ENCODE peak calls at places on chromosome 15, in six cellular contexts. V is AG04449; O is A172; C is stimulated activated CD8-positive, alpha-beta memory T cell treated with anti-CD3 and anti-CD28 coated beads, Interleukin-7, amount 100 ng/mL, for 1 hour; S is GM10248; A is body of pancreas. Z is an unnamed sample.
A peak's percentile ranks its signal among the peaks of the same experiment; 100 is the strongest.

GRCh38 chr15:94135748-94136147 is 95.6 kb upstream of the MCTP2 start:
- DNase-seq in V (no peak), C (no peak), S (no peak), A (no peak), O (peak; percentile 2), Z (no peak)

GRCh38 chr15:74134387-74135027 is 4.1 kb downstream of the ISLR2 start:
- DNase-seq in C (no peak), A (peak; percentile 62), S (no peak), O (no peak), V (no peak), Z (no peak)

GRCh38 chr15:62941719-62942118 is 100.8 kb upstream of the TPM1 start:
- DNase-seq in C (no peak), O (peak; percentile 19), V (no peak), A (no peak), S (no peak), Z (no peak)

GRCh38 chr15:68564173-68564572 is 14.6 kb upstream of the CORO2B start:
- DNase-seq in C (no peak), S (no peak), A (no peak), V (no peak), O (no peak), Z (no peak)

GRCh38 chr15:37133619-37134018 is 33.3 kb upstream of the MEIS2 start:
- DNase-seq in C (no peak), O (peak; percentile 17), V (no peak), A (no peak), S (no peak), Z (no peak)

GRCh38 chr15:51189579-51190397 is 95.1 kb upstream of the TNFAIP8L3 start:
- DNase-seq in O (no peak), S (no peak), A (no peak), C (no peak), V (no peak), Z (no peak)

GRCh38 chr15:61828008-61828407 is 232.2 kb downstream of the VPS13C start:
- DNase-seq in C (no peak), S (no peak), O (no peak), A (no peak), V (no peak), Z (no peak)

GRCh38 chr15:62739082-62739481 is 303.5 kb upstream of the TPM1 start:
- DNase-seq in C (no peak), S (no peak), V (no peak), A (no peak), O (peak; percentile 88), Z (no peak)

GRCh38 chr15:65979316-65979715 is 110.0 kb downstream of the RAB11A start:
- DNase-seq in S (peak; percentile 41), V (no peak), O (no peak), A (no peak), C (no peak), Z (no peak)

GRCh38 chr15:72227192-72227586 is 3.8 kb downstream of the PKM start:
- DNase-seq in S (no peak), O (peak; percentile 86), A (no peak), V (no peak), C (no peak), Z (no peak)

GRCh38 chr15:66328721-66329220 is 27.7 kb downstream of the TIPIN start:
- DNase-seq in C (no peak), O (no peak), V (no peak), A (no peak), S (no peak), Z (no peak)

GRCh38 chr15:78321786-78322185 is 18.4 kb upstream of the CRABP1 start:
- DNase-seq in C (no peak), V (no peak), A (no peak), S (no peak), O (no peak), Z (no peak)

GRCh38 chr15:79505956-79506355 is 73.8 kb downstream of the MINAR1 start:
- DNase-seq in V (no peak), O (no peak), A (no peak), C (no peak), S (no peak), Z (no peak)

GRCh38 chr15:52805351-52806283 is 15.5 kb upstream of the ONECUT1 start:
- DNase-seq in O (no peak), A (peak; percentile 43), C (no peak), V (no peak), S (no peak), Z (no peak)

GRCh38 chr15:63043391-63044076 is 987 bp downstream of the TPM1 start:
- DNase-seq in V (no peak), A (no peak), S (no peak), C (no peak), O (no peak), Z (no peak)

GRCh38 chr15:73319460-73320245 is 49.1 kb downstream of the HCN4 start:
- DNase-seq in A (no peak), S (no peak), C (no peak), V (no peak), O (no peak), Z (no peak)

GRCh38 chr15:68256675-68257450 is 20.7 kb upstream of the FEM1B start:
- DNase-seq in O (no peak), C (no peak), V (no peak), S (no peak), A (peak; percentile 90), Z (peak; percentile 79)

GRCh38 chr15:64519897-64520296 is 59.5 kb downstream of the ZNF609 start:
- DNase-seq in O (no peak), S (no peak), A (no peak), C (no peak), V (no peak), Z (no peak)

GRCh38 chr15:67897646-67898045 is 57.8 kb upstream of the RNU6-1 start:
- DNase-seq in C (no peak), V (no peak), O (no peak), S (no peak), A (no peak), Z (no peak)

GRCh38 chr15:63892794-63893441 is 59.2 kb upstream of the HERC1 start:
- DNase-seq in O (no peak), C (peak; percentile 49), A (peak; percentile 52), S (no peak), V (no peak), Z (no peak)

GRCh38 chr15:68652141-68652540 is 73.3 kb downstream of the CORO2B start:
- DNase-seq in V (no peak), S (no peak), A (peak; percentile 35), C (no peak), O (peak; percentile 57), Z (peak; percentile 84)

GRCh38 chr15:48096813-48097212 is 24.0 kb upstream of the SLC24A5 start:
- DNase-seq in V (peak; percentile 69), O (peak; percentile 62), A (no peak), C (no peak), S (no peak), Z (no peak)

GRCh38 chr15:33526532-33526931 is 215.8 kb downstream of the RYR3 start:
- DNase-seq in C (no peak), S (no peak), A (no peak), O (no peak), V (no peak), Z (no peak)

GRCh38 chr15:79844221-79844620 is 52.6 kb downstream of the MTHFS start:
- DNase-seq in S (no peak), V (no peak), A (no peak), O (peak; percentile 14), C (no peak), Z (no peak)

GRCh38 chr15:69593981-69594966 is 141.7 kb downstream of the RPLP1 start:
- DNase-seq in V (no peak), S (no peak), A (peak; percentile 95), O (peak; percentile 78), C (no peak), Z (no peak)

GRCh38 chr15:100308222-100309007 is 33.4 kb downstream of the ADAMTS17 start:
- DNase-seq in O (no peak), V (no peak), C (no peak), S (no peak), A (no peak), Z (no peak)

GRCh38 chr15:92623435-92623834 is 32.1 kb downstream of the FAM174B start:
- DNase-seq in C (no peak), O (no peak), V (no peak), A (peak; percentile 88), S (no peak), Z (no peak)

GRCh38 chr15:88120021-88120420 is 136.5 kb downstream of the NTRK3 start:
- DNase-seq in O (no peak), S (no peak), A (no peak), C (no peak), V (no peak), Z (no peak)

GRCh38 chr15:74783072-74783807 is 1.4 kb downstream of the CSK start:
- DNase-seq in O (no peak), C (no peak), V (no peak), S (no peak), A (no peak), Z (no peak)

GRCh38 chr15:94255540-94255939 is 24.2 kb downstream of the MCTP2 start:
- DNase-seq in V (no peak), A (no peak), S (no peak), C (no peak), O (no peak), Z (no peak)